ENCODE peak calls at places on chromosome 21, in five cellular contexts. S, D, R, H and B are unnamed samples.

GRCh38 chr21:25806053-25806452 is 71.3 kb downstream of the GABPA start:
- DNase-seq in D (no peak), S (no peak), R (no peak), H (no peak), B (no peak)

GRCh38 chr21:32112194-32112593 is 166.7 kb downstream of the MIS18A start:
- DNase-seq in H (no peak), S (no peak), D (no peak), R (no peak), B (no peak)

GRCh38 chr21:20971296-20971921 is 26.8 kb upstream of the NCAM2 start:
- DNase-seq in D (no peak), R (peak; percentile 38), H (peak; percentile 49), S (peak; percentile 84), B (no peak)

GRCh38 chr21:20523191-20523590 is 475.0 kb upstream of the NCAM2 start:
- DNase-seq in H (no peak), D (no peak), S (no peak), R (no peak), B (no peak)

GRCh38 chr21:20783611-20784010 is 214.6 kb upstream of the NCAM2 start:
- DNase-seq in R (no peak), D (no peak), S (no peak), H (no peak), B (no peak)

GRCh38 chr21:27526451-27526850 is 559.6 kb upstream of the ADAMTS5 start:
- DNase-seq in R (no peak), D (no peak), H (no peak), S (no peak), B (no peak)

GRCh38 chr21:23887709-23888303 is 1719.5 kb downstream of the MRPL39 start:
- DNase-seq in S (no peak), D (no peak), R (no peak), H (no peak), B (no peak)

GRCh38 chr21:25039461-25040380 is 567.6 kb downstream of the MRPL39 start:
- DNase-seq in R (no peak), S (peak; percentile 34), D (no peak), H (peak; percentile 5), B (no peak)

GRCh38 chr21:17002628-17003027 is 510.2 kb upstream of the CXADR start:
- DNase-seq in S (no peak), D (no peak), R (no peak), H (no peak), B (no peak)

GRCh38 chr21:18460979-18461378 is 57.4 kb upstream of the TMPRSS15 start:
- DNase-seq in R (no peak), H (no peak), D (no peak), S (no peak), B (no peak)

GRCh38 chr21:15472108-15472507 is 257.7 kb upstream of the USP25 start:
- DNase-seq in S (no peak), D (no peak), H (no peak), R (no peak), B (no peak)

GRCh38 chr21:37383066-37383465 is 16.5 kb downstream of the DYRK1A start:
- DNase-seq in H (peak; percentile 40), S (peak; percentile 32), R (no peak), D (no peak), B (no peak)

GRCh38 chr21:37386151-37386550 is 19.6 kb downstream of the DYRK1A start:
- DNase-seq in S (no peak), D (no peak), H (no peak), R (no peak), B (no peak)

GRCh38 chr21:37385179-37385765 is 18.7 kb downstream of the DYRK1A start:
- DNase-seq in S (no peak), H (no peak), D (no peak), R (no peak), B (no peak)

GRCh38 chr21:37383784-37384311 is 17.3 kb downstream of the DYRK1A start:
- DNase-seq in S (no peak), D (no peak), R (no peak), H (no peak), B (no peak)

DNA sequence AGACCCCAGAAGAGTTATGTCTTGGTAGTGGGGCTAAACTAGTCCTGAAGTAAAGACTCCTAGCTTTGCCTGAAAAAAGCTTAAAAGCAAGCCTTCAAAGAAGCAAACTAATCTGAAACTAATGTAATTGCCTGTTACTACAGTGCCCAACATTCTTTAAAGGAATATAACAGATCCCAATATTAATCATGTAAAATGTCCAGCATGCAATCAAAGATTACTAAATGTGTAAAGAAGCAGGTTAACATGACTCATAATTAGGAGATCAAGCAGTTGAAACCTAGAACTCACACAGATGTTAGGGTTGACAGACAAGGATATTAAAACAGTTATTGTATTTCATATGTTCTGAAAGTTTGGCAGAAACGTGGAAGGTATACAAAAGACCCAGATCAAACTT is 17.8 kb downstream of the DYRK1A start:
- DNase-seq in S (no peak), D (no peak), H (no peak), R (no peak), B (no peak)
- H3K4me1 ChIP-seq in S (peaks cover 41% of the 10 kb centered on the region), D (peaks cover 69% of the 10 kb centered on the region), H (peaks cover 61% of the 10 kb centered on the region), R (peaks cover 97% of the 10 kb centered on the region), B (no peaks in the 10 kb centered on the region)

GRCh38 chr21:37128069-37128468 is 55.0 kb downstream of the TTC3 start:
- DNase-seq in S (no peak), R (no peak), D (no peak), H (no peak), B (no peak)
- H3K4me1 ChIP-seq in S (no peaks in the 10 kb centered on the region), R (no peaks in the 10 kb centered on the region), D (no peaks in the 10 kb centered on the region), H (no peaks in the 10 kb centered on the region), B (no peaks in the 10 kb centered on the region)

DNA sequence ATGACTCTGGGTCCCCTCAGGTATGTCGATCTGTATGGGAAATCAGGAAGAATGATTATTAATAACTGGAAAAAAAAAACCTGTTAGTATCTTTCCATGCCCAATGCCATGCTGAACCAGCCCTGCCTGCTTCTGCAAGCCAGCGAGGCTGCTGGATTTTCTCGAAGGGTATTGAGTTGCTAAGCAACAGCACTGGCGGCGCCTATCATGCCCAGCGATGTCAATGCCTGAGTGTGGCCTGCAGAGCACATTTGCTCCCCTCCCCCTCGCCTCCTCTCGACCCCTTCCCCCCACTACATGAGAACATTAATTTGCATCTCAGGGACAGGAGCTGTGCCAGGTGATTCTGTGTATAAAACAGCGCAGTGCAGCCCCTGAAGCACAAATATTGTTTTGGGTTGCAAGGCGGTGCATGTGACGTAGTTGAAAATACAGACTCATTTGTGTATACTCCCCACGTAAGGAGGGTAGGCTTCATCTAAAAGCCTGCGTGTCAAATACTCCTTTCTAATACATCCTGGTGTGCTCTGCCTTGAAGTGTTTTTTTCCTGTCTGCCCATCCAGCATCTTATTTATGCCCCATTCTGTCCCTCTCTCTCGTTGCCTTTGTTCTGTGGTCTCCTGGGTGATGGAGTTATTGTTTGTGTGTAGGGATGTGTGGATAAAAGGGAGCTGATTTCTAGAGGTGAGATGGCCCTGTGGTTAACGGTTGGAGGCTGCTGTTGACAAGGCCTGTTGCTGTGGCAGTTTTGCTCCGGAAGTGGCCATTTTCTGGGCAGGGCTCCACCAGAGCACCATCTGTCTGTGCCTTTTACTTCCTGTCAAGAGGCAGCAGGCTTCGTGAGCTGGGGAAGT is 32.7 kb upstream of the ATP5PO start:
- DNase-seq in D (peak; percentile 72), S (peak; percentile 94), H (peak; percentile 85), R (peak; percentile 74), B (peak; percentile 71)
- H3K4me1 ChIP-seq in D (peaks cover 26% of the 10 kb centered on the region), S (peaks cover 26% of the 10 kb centered on the region), H (peaks cover 20% of the 10 kb centered on the region), R (peaks cover 30% of the 10 kb centered on the region), B (peaks cover 9% of the 10 kb centered on the region)

GRCh38 chr21:45332415-45332814 is 44.7 kb upstream of the POFUT2 start:
- DNase-seq in S (no peak), D (no peak), H (no peak), R (peak; percentile 14), B (no peak)
- H3K4me1 ChIP-seq in S (no peaks in the 10 kb centered on the region), D (peaks cover 5% of the 10 kb centered on the region), H (peaks cover 35% of the 10 kb centered on the region), R (peaks cover 6% of the 10 kb centered on the region), B (no peaks in the 10 kb centered on the region)

GRCh38 chr21:37415938-37416337 is 49.4 kb downstream of the DYRK1A start:
- DNase-seq in D (no peak), H (no peak), R (no peak), S (no peak), B (no peak)
- H3K4me1 ChIP-seq in D (peaks cover 26% of the 10 kb centered on the region), H (peaks cover 5% of the 10 kb centered on the region), R (peaks cover 77% of the 10 kb centered on the region), S (peaks cover 63% of the 10 kb centered on the region), B (peaks cover 9% of the 10 kb centered on the region)

GRCh38 chr21:43799301-43799840 is 10.0 kb downstream of the RRP1 start:
- DNase-seq in R (no peak), D (no peak), H (no peak), S (no peak), B (no peak)
- H3K4me1 ChIP-seq in R (no peaks in the 10 kb centered on the region), D (no peaks in the 10 kb centered on the region), H (no peaks in the 10 kb centered on the region), S (no peaks in the 10 kb centered on the region), B (no peaks in the 10 kb centered on the region)

DNA sequence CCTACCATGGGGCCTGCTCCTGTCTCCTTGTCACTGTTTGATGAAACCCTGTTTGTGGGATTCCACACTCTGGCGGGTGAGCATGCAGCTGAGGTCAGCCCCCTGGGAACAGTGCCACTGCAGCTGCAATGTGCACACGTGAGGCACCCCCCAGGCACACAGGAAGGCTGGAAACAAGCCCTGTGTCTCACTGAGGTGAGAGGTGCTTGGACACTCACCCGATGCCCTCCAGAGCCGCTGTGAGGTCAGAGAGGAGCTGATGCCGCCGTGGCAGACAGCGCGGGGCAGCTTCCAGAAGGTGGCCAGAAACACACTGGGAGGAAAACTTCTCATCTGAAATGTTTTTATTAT is 49.7 kb downstream of the SLX9 start:
- DNase-seq in H (no peak), S (no peak), R (no peak), D (no peak), B (no peak)
- H3K4me1 ChIP-seq in H (peaks cover 4% of the 10 kb centered on the region), S (no peaks in the 10 kb centered on the region), R (peaks cover 5% of the 10 kb centered on the region), D (no peaks in the 10 kb centered on the region), B (no peaks in the 10 kb centered on the region)

GRCh38 chr21:42525228-42525604 is 11.6 kb downstream of the SLC37A1 start:
- DNase-seq in H (peak; percentile 54), R (peak; percentile 36), S (peak; percentile 37), D (no peak), B (no peak)
- H3K4me1 ChIP-seq in H (peaks cover 37% of the 10 kb centered on the region), R (peaks cover 54% of the 10 kb centered on the region), S (peaks cover 25% of the 10 kb centered on the region), D (peaks cover 66% of the 10 kb centered on the region), B (no peaks in the 10 kb centered on the region)